ENCODE peak calls at places on chromosomes 6 and 20, in seven cellular contexts. One of them, this sample, is unnamed. For H3K4me1, the result is how much of the 10 kb centered on the place peaks cover.

GRCh38 chr20:45138451-45139300 is 14.4 kb upstream of the WFDC12 start:
- DNase-seq in astrocyte: no peak
- DNase-seq in thoracic aorta: no peak
- DNase-seq in cardiac muscle cell: peak
- DNase-seq in pancreas: peak
- DNase-seq in BE2C: peak
- DNase-seq in GM23248: peak
- DNase-seq in this sample: peak

GRCh38 chr6:137832110-137832509 is 34.9 kb upstream of the TNFAIP3 start:
- DNase-seq in astrocyte: peak
- DNase-seq in thoracic aorta: no peak
- DNase-seq in cardiac muscle cell: no peak
- DNase-seq in pancreas: no peak
- DNase-seq in BE2C: no peak
- DNase-seq in GM23248: peak
- DNase-seq in this sample: no peak

GRCh38 chr6:4727671-4728435 is 48.4 kb upstream of the CDYL start:
- DNase-seq in astrocyte: peak
- DNase-seq in thoracic aorta: no peak
- DNase-seq in cardiac muscle cell: peak
- DNase-seq in pancreas: no peak
- DNase-seq in BE2C: no peak
- DNase-seq in GM23248: peak
- DNase-seq in this sample: no peak

GRCh38 chr20:6735913-6736845 is 31.3 kb upstream of the BMP2 start:
- DNase-seq in astrocyte: peak
- DNase-seq in thoracic aorta: no peak
- DNase-seq in cardiac muscle cell: no peak
- DNase-seq in pancreas: no peak
- DNase-seq in BE2C: no peak
- DNase-seq in GM23248: no peak
- DNase-seq in this sample: no peak

GRCh38 chr6:91094806-91095475 is 508.1 kb upstream of the MAP3K7 start:
- DNase-seq in astrocyte: no peak
- DNase-seq in thoracic aorta: no peak
- DNase-seq in cardiac muscle cell: no peak
- DNase-seq in pancreas: no peak
- DNase-seq in BE2C: no peak
- DNase-seq in GM23248: no peak
- DNase-seq in this sample: no peak

GRCh38 chr20:61808497-61808896 is 257.2 kb downstream of the TAF4 start:
- DNase-seq in astrocyte: no peak
- DNase-seq in thoracic aorta: no peak
- DNase-seq in cardiac muscle cell: no peak
- DNase-seq in pancreas: no peak
- DNase-seq in BE2C: no peak
- DNase-seq in GM23248: no peak
- DNase-seq in this sample: no peak

GRCh38 chr6:158565482-158566040 is 5.7 kb downstream of the TMEM181 start:
- DNase-seq in astrocyte: no peak
- DNase-seq in thoracic aorta: no peak
- DNase-seq in cardiac muscle cell: no peak
- DNase-seq in pancreas: no peak
- DNase-seq in BE2C: no peak
- DNase-seq in GM23248: no peak
- DNase-seq in this sample: peak

GRCh38 chr6:148027201-148027600 is 315.4 kb upstream of the SASH1 start:
- DNase-seq in astrocyte: no peak
- DNase-seq in thoracic aorta: no peak
- DNase-seq in cardiac muscle cell: no peak
- DNase-seq in pancreas: no peak
- DNase-seq in BE2C: no peak
- DNase-seq in GM23248: no peak
- DNase-seq in this sample: no peak

GRCh38 chr6:960356-960755 is 267.4 kb upstream of the EXOC2 start:
- DNase-seq in astrocyte: no peak
- DNase-seq in thoracic aorta: no peak
- DNase-seq in cardiac muscle cell: no peak
- DNase-seq in pancreas: no peak
- DNase-seq in BE2C: no peak
- DNase-seq in GM23248: no peak
- DNase-seq in this sample: no peak

GRCh38 chr6:159654483-159655098 is 38.5 kb downstream of the SOD2 start:
- DNase-seq in astrocyte: peak
- DNase-seq in thoracic aorta: no peak
- DNase-seq in cardiac muscle cell: peak
- DNase-seq in pancreas: no peak
- DNase-seq in BE2C: no peak
- DNase-seq in GM23248: peak
- DNase-seq in this sample: no peak

GRCh38 chr6:161444464-161444863 is 170.6 kb upstream of the AGPAT4 start:
- DNase-seq in astrocyte: peak
- DNase-seq in thoracic aorta: no peak
- DNase-seq in cardiac muscle cell: no peak
- DNase-seq in pancreas: peak
- DNase-seq in BE2C: no peak
- DNase-seq in GM23248: peak
- DNase-seq in this sample: no peak

GRCh38 chr20:46307139-46307998 is 929 bp downstream of the CDH22 start:
- DNase-seq in astrocyte: peak
- DNase-seq in thoracic aorta: no peak
- DNase-seq in cardiac muscle cell: peak
- DNase-seq in pancreas: peak
- DNase-seq in BE2C: peak
- DNase-seq in GM23248: peak
- DNase-seq in this sample: no peak

DNA sequence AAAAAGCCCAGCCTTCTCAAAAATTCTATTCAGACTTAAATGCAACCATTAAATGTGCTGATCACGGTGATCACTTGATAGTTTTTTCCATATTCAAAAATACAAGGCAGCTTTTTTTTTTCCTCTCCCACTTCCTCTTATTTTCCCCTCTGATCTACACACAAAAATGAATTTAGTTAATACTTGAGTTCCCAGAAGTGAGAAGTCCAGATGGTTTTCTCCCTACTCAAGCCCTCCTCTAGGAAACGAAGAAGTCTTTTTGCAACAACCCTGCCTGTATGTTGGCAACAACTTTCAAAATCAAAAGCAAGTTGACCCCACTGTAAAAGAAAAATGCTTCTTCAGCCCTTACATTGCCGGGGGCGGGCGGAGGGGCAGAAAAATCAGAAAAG is 24.3 kb downstream of the ARHGAP18 start:
- DNase-seq in astrocyte: no peak
- DNase-seq in thoracic aorta: no peak
- DNase-seq in cardiac muscle cell: no peak
- DNase-seq in pancreas: no peak
- DNase-seq in BE2C: no peak
- DNase-seq in GM23248: no peak
- DNase-seq in this sample: no peak
- H3K4me1 ChIP-seq in astrocyte: under half
- H3K4me1 ChIP-seq in thoracic aorta: under half
- H3K4me1 ChIP-seq in cardiac muscle cell: under half
- H3K4me1 ChIP-seq in pancreas: half or more
- H3K4me1 ChIP-seq in BE2C: under half
- H3K4me1 ChIP-seq in GM23248: half or more
- H3K4me1 ChIP-seq in this sample: under half

GRCh38 chr6:119339941-119340456 is 9.6 kb downstream of the MAN1A1 start:
- DNase-seq in astrocyte: no peak
- DNase-seq in thoracic aorta: no peak
- DNase-seq in cardiac muscle cell: no peak
- DNase-seq in pancreas: no peak
- DNase-seq in BE2C: no peak
- DNase-seq in GM23248: no peak
- DNase-seq in this sample: no peak
- H3K4me1 ChIP-seq in astrocyte: under half
- H3K4me1 ChIP-seq in thoracic aorta: under half
- H3K4me1 ChIP-seq in cardiac muscle cell: under half
- H3K4me1 ChIP-seq in pancreas: half or more
- H3K4me1 ChIP-seq in BE2C: under half
- H3K4me1 ChIP-seq in GM23248: under half
- H3K4me1 ChIP-seq in this sample: under half

GRCh38 chr6:21612067-21612745 is 18.7 kb downstream of the SOX4 start:
- DNase-seq in astrocyte: no peak
- DNase-seq in thoracic aorta: no peak
- DNase-seq in cardiac muscle cell: no peak
- DNase-seq in pancreas: no peak
- DNase-seq in BE2C: no peak
- DNase-seq in GM23248: no peak
- DNase-seq in this sample: no peak

GRCh38 chr6:21608610-21609009 is 15.1 kb downstream of the SOX4 start:
- DNase-seq in astrocyte: no peak
- DNase-seq in thoracic aorta: no peak
- DNase-seq in cardiac muscle cell: no peak
- DNase-seq in pancreas: no peak
- DNase-seq in BE2C: no peak
- DNase-seq in GM23248: no peak
- DNase-seq in this sample: no peak

GRCh38 chr6:21610376-21610775 is 16.8 kb downstream of the SOX4 start:
- DNase-seq in astrocyte: no peak
- DNase-seq in thoracic aorta: no peak
- DNase-seq in cardiac muscle cell: no peak
- DNase-seq in pancreas: no peak
- DNase-seq in BE2C: no peak
- DNase-seq in GM23248: no peak
- DNase-seq in this sample: no peak

GRCh38 chr6:21611485-21611884 is 17.9 kb downstream of the SOX4 start:
- DNase-seq in astrocyte: no peak
- DNase-seq in thoracic aorta: no peak
- DNase-seq in cardiac muscle cell: no peak
- DNase-seq in pancreas: no peak
- DNase-seq in BE2C: no peak
- DNase-seq in GM23248: no peak
- DNase-seq in this sample: no peak

DNA sequence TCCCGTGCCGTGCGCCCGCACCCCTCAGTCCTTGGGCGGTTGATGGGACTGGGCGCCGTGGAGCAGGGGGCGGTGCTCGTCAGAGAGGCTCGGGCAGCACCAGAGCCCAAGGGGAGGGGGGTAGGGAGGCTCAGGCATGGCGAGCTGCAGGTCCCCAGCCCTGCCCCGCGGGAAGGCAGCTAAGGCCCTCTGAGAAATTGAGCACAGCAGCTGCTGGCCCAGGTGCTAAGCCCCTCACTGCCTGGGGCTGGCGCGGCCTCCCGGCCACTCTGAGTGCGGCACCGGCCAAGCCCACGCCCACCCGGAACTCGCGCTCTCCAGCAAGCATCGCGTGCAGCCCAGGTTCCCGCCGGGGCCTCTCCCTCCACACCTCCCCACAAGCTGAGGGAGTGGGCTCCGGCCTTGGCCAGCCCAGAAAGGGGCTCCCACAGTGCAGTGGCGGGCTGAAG is 16.4 kb downstream of the SOX4 start:
- DNase-seq in astrocyte: no peak
- DNase-seq in thoracic aorta: no peak
- DNase-seq in cardiac muscle cell: no peak
- DNase-seq in pancreas: no peak
- DNase-seq in BE2C: no peak
- DNase-seq in GM23248: no peak
- DNase-seq in this sample: no peak
- H3K4me1 ChIP-seq in astrocyte: under half
- H3K4me1 ChIP-seq in thoracic aorta: under half
- H3K4me1 ChIP-seq in cardiac muscle cell: under half
- H3K4me1 ChIP-seq in pancreas: under half
- H3K4me1 ChIP-seq in BE2C: under half
- H3K4me1 ChIP-seq in GM23248: under half
- H3K4me1 ChIP-seq in this sample: under half

DNA sequence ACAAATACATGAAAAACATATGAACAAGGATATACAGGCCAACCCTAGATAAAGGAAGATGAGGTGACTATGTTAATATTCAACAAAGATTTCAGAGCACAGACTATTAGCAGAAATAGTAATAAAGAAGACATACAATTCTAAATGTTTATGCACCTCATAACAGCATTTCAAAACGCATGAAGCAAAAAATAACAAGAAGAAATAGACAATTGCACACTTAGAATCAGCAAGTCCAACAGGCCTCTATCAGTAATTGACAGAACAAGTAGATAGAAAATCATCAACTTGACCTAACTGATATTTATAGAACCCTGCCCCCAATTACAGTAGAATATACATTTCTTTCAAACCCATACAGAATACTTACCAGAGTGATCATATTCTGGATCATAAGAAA is 11.4 kb upstream of the DOK5 start:
- DNase-seq in astrocyte: no peak
- DNase-seq in thoracic aorta: no peak
- DNase-seq in cardiac muscle cell: no peak
- DNase-seq in pancreas: no peak
- DNase-seq in BE2C: no peak
- DNase-seq in GM23248: no peak
- DNase-seq in this sample: no peak
- H3K4me1 ChIP-seq in astrocyte: under half
- H3K4me1 ChIP-seq in thoracic aorta: under half
- H3K4me1 ChIP-seq in cardiac muscle cell: under half
- H3K4me1 ChIP-seq in pancreas: under half
- H3K4me1 ChIP-seq in BE2C: under half
- H3K4me1 ChIP-seq in GM23248: under half
- H3K4me1 ChIP-seq in this sample: under half

DNA sequence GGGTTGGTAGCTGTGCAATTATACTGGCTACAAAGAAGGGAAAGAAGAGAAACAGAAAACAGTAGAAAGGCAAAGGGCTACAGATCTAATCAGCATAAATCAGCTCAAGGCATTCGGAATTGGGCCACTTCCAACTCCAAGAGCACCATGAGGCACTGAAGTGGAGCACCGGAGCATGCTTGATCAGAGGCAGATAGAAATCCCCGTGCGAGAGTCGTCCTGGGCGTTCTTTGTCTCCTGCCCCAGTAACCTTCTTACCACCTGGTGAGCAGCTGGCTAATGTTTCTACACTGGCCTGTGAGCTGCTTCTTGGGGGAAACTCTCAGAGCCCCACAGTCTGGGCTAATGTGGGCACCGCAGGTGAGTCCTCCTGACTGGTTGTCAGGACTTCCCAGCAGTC is 16.7 kb downstream of the NEDD9 start:
- DNase-seq in astrocyte: peak
- DNase-seq in thoracic aorta: no peak
- DNase-seq in cardiac muscle cell: no peak
- DNase-seq in pancreas: no peak
- DNase-seq in BE2C: no peak
- DNase-seq in GM23248: no peak
- DNase-seq in this sample: no peak
- H3K4me1 ChIP-seq in astrocyte: half or more
- H3K4me1 ChIP-seq in thoracic aorta: half or more
- H3K4me1 ChIP-seq in cardiac muscle cell: half or more
- H3K4me1 ChIP-seq in pancreas: half or more
- H3K4me1 ChIP-seq in BE2C: under half
- H3K4me1 ChIP-seq in GM23248: under half
- H3K4me1 ChIP-seq in this sample: under half